ENCODE peak calls at places on chromosomes 13 and 19, in four cellular contexts. P, I, D and M are unnamed samples.

GRCh38 chr19:41233748-41234240 is 14.8 kb downstream of the AXL start:
- DNase-seq in I (no peak), P (no peak), D (no peak), M (no peak)

GRCh38 chr13:103308700-103309099 is 242.5 kb upstream of the SLC10A2 start:
- DNase-seq in D (no peak), I (no peak), P (no peak), M (no peak)

GRCh38 chr13:48233097-48233885 is at the start of gene ITM2B:
- DNase-seq in I (peak; percentile 86), P (peak; percentile 57), D (peak; percentile 32), M (no peak)

GRCh38 chr19:43229315-43229714 is 23.9 kb upstream of the PSG4 start:
- DNase-seq in P (no peak), D (no peak), I (peak; percentile 10), M (no peak)

GRCh38 chr13:113792236-113792770 is 33.3 kb downstream of the TMEM255B start:
- DNase-seq in P (no peak), D (no peak), I (no peak), M (no peak)

GRCh38 chr19:10290876-10291553 is 1.3 kb downstream of the ICAM5 start:
- DNase-seq in D (no peak), P (peak; percentile 42), I (peak; percentile 76), M (no peak)

GRCh38 chr19:57465680-57466381 is 8.9 kb upstream of the VN1R1 start:
- DNase-seq in D (peak; percentile 28), I (peak; percentile 66), P (no peak), M (no peak)

GRCh38 chr13:76936736-76937135 is 11.6 kb upstream of the ACOD1 start:
- DNase-seq in P (no peak), I (peak; percentile 39), D (no peak), M (no peak)

GRCh38 chr19:1852294-1852646 is 4.0 kb upstream of the REXO1 start:
- DNase-seq in P (no peak), D (no peak), I (peak; percentile 59), M (no peak)

GRCh38 chr13:26132756-26133155 is 80.9 kb upstream of the SHISA2 start:
- DNase-seq in D (no peak), I (peak; percentile 1), P (no peak), M (no peak)

GRCh38 chr13:78608705-78609463 is 5.5 kb upstream of the POU4F1 start:
- DNase-seq in I (peak; percentile 24), D (no peak), P (no peak), M (no peak)

GRCh38 chr13:29021311-29021710 is 201.2 kb downstream of the MTUS2 start:
- DNase-seq in I (no peak), P (no peak), D (no peak), M (no peak)

GRCh38 chr19:37172368-37173366 is at the start of gene ZNF585A:
- DNase-seq in D (peak; percentile 89), P (peak; percentile 90), I (peak; percentile 98), M (peak; percentile 88)
- TF ChIP-seq CTCF in D (no peak), P (no peak), I (peak; percentile 31), M (peak; percentile 43)

DNA sequence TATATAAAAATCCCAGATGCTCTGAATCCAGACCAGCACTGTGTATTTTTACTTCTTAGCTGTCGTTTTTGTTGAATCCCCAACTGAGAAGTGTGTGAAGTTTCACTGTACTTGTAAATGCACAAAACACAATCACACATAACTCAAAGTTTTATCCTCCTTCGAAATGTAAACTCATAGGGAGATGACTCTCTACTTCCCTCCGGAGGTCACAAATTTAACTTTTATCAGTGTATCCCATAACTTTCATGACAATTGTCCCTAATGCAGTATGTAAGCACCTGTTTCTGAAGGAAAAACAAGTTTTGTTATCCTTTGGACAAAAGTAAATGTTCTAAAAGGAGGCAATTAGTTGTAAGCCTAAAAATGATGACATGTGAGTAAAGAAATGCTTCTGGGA is 665.0 kb upstream of the SLITRK6 start:
- DNase-seq in I (no peak), P (no peak), D (no peak), M (no peak)
- TF ChIP-seq CTCF in I (no peak), P (no peak), D (no peak), M (no peak)

GRCh38 chr13:55517312-55517711 is 1623.4 kb upstream of the PRR20A start:
- DNase-seq in P (no peak), I (no peak), D (no peak), M (no peak)
- TF ChIP-seq CTCF in P (no peak), I (no peak), D (no peak), M (no peak)

DNA sequence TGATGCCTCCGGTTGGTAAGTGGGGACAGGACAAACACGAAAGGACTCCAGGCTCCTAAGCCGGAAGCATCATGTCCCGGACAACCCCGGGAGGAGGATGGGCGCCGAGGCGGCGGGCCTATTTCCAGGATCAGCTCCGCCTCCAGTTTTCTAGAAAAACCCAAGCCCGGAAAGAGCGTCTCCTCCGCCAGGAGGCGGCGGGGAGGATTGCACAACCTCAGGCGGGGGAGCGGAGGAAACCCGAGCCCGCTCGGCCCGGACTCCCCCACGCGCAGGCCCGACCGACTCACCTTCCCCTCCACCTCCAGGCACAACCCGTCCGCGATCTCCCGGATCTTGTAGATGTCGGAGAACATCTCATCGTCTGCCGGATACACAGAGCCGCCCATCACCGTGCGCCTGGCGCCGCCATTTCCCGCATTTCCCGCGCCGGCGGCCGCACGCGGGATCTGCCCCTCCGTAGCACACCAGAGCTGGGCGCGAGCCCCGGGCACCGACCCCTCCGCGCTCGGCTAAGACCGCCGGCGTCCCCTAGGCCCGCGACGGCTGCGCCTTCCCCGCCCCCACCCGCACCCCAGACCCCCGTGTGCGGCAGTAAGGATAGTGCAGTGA is 455 bp downstream of the TPT1 start:
- DNase-seq in P (peak; percentile 83), I (peak; percentile 97), D (peak; percentile 47), M (peak; percentile 64)
- TF ChIP-seq CTCF in P (peak; percentile 67), I (peak; percentile 46), D (no peak), M (peak; percentile 68)

DNA sequence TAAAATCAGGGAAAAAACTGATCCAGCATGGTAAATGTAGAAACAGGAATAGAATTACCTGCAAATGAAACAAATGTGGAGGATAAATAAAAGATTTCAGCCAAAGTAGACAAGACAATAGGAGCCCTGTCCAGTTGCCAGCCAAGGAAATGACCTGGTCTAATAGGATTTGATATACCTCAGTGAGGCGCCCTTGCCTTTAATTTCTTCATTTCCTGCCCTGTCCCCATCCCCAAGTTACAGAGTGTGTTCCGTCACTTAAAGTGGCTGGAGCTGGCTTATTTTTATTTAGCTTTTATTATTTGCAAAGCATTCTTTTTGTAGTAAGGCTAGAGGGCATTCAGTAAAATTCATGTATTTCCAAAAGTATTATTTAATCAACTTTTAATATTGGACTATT is 1022.0 kb downstream of the EFNB2 start:
- DNase-seq in I (no peak), P (no peak), D (no peak), M (no peak)
- TF ChIP-seq CTCF in I (no peak), P (no peak), D (no peak), M (no peak)

GRCh38 chr13:21913010-21913409 is 242.1 kb downstream of the FGF9 start:
- DNase-seq in D (no peak), I (no peak), P (no peak), M (no peak)
- TF ChIP-seq CTCF in D (no peak), I (no peak), P (no peak), M (no peak)

GRCh38 chr19:35845215-35846037 is 6.9 kb downstream of the NPHS1 start:
- DNase-seq in P (no peak), D (peak; percentile 96), I (peak; percentile 36), M (no peak)

GRCh38 chr19:35844482-35845214 is 7.7 kb downstream of the NPHS1 start:
- DNase-seq in D (no peak), I (no peak), P (no peak), M (no peak)

GRCh38 chr19:35841961-35842595 is 10.2 kb downstream of the NPHS1 start:
- DNase-seq in D (no peak), I (no peak), P (no peak), M (no peak)

GRCh38 chr19:35843676-35844481 is 8.4 kb downstream of the NPHS1 start:
- DNase-seq in I (no peak), P (no peak), D (peak; percentile 93), M (no peak)

DNA sequence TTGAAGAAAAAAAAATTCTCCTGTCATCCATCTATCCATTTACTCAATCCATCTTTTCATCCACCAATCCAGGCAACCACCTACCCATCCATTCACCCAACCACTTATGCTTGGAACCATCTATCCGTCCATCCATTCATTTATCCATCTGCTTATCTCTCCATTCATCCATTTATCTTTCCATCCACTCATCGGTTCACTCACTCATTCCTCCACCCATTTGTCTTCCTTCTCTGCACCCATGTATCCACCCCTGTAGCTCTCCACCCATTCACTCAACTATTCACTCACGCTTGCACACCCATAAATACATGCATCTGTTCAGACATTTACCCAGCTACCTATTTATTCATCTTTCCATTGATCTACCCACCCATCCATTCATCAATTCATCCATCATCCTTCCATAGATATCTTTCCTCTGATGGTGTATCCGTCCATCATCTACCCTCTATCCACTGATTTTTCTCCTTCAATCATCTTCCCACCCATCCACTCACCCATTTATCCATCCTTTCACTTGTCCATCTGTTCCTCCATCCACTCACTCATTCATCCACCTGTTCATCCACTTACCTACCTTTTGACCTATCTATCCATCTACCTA is 9.5 kb downstream of the NPHS1 start:
- DNase-seq in D (no peak), I (no peak), P (no peak), M (no peak)
- TF ChIP-seq CTCF in D (no peak), I (no peak), P (no peak), M (no peak)

GRCh38 chr19:29285878-29286277 is 72.9 kb upstream of the UQCRFS1 start:
- DNase-seq in D (no peak), P (no peak), I (no peak), M (no peak)
- TF ChIP-seq CTCF in D (peak; percentile 20), P (no peak), I (no peak), M (peak; percentile 17)

GRCh38 chr13:89115307-89115706 is 1444.1 kb downstream of the SLITRK5 start:
- DNase-seq in D (no peak), I (no peak), P (no peak), M (no peak)
- TF ChIP-seq CTCF in D (no peak), I (no peak), P (no peak), M (no peak)

DNA sequence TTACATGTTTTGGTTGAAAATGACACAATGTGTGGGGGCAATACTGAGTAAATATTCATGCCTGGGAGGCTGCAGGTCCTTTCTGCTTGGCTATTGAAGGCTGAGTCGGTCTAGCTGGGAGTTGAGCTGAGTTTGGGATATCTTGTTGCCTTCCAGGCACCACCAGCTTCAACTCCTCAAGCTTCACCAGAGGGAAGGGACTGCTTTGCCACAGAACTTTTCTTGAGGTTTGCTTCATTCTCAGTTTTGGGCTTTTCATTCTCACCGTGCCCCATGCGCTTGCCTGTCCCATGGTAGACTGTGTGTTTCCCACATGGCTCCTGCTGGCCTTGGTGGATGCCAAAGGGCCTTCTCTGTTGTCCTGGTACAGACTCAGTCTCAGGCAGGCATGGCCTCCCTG is 198.2 kb upstream of the SOX1 start:
- DNase-seq in I (no peak), D (no peak), P (no peak), M (no peak)
- TF ChIP-seq CTCF in I (no peak), D (no peak), P (no peak), M (no peak)